ENCODE peak calls at places on chromosome 10, in nine cellular contexts. O is left colon; J is brain pericyte; C is aorta; N is progenitor cell of endocrine pancreas; E is NCI-H2029; B is astrocyte of the spinal cord; Y is CD8-positive, alpha-beta T cell; T is HEK293T. R is an unnamed sample.

GRCh38 chr10:85847085-85847484 is 519.5 kb downstream of the GRID1 start:
- DNase-seq in O (no peak), J (no peak), C (no peak), N (no peak), E (no peak), B (no peak), Y (no peak), T (no peak), R (no peak)

GRCh38 chr10:17406036-17406834 is 48.2 kb downstream of the ST8SIA6 start:
- DNase-seq in O (no peak), J (no peak), C (no peak), N (no peak), E (no peak), B (no peak), Y (no peak), T (no peak), R (no peak)

GRCh38 chr10:106355450-106355849 is 809.1 kb downstream of the SORCS1 start:
- DNase-seq in O (no peak), J (no peak), C (no peak), N (no peak), E (no peak), B (no peak), Y (no peak), T (peak; percentile 15), R (no peak)

GRCh38 chr10:123974406-123974805 is 82.8 kb upstream of the CPXM2 start:
- DNase-seq in O (no peak), J (no peak), C (no peak), N (no peak), E (no peak), B (peak; percentile 39), Y (no peak), T (peak; percentile 68), R (no peak)

GRCh38 chr10:131573256-131574215 is 262.0 kb upstream of the TCERG1L start:
- DNase-seq in O (no peak), J (no peak), C (no peak), N (peak; percentile 6), E (no peak), B (no peak), Y (no peak), T (no peak), R (no peak)

GRCh38 chr10:35758086-35758485 is 116.0 kb upstream of the FZD8 start:
- DNase-seq in O (no peak), J (no peak), C (peak; percentile 75), N (no peak), E (no peak), B (no peak), Y (no peak), T (no peak), R (no peak)

GRCh38 chr10:61792921-61793320 is 108.6 kb upstream of the ARID5B start:
- DNase-seq in O (no peak), J (no peak), C (no peak), N (no peak), E (peak; percentile 37), B (no peak), Y (no peak), T (no peak), R (peak; percentile 4)

GRCh38 chr10:124430077-124430476 is 11.4 kb upstream of the OAT start:
- DNase-seq in O (no peak), J (no peak), C (no peak), N (no peak), E (no peak), B (no peak), Y (no peak), T (no peak), R (no peak)

GRCh38 chr10:14750900-14751575 is 23.7 kb downstream of the FAM107B start:
- DNase-seq in O (peak; percentile 49), J (no peak), C (no peak), N (no peak), E (no peak), B (no peak), Y (no peak), T (no peak), R (no peak)

GRCh38 chr10:35172574-35172973 is 45.9 kb downstream of the CREM start:
- DNase-seq in O (no peak), J (peak; percentile 87), C (no peak), N (no peak), E (no peak), B (peak; percentile 87), Y (no peak), T (no peak), R (no peak)

GRCh38 chr10:77144664-77145063 is 492.9 kb downstream of the KCNMA1 start:
- DNase-seq in O (no peak), J (no peak), C (no peak), N (no peak), E (no peak), B (no peak), Y (no peak), T (no peak), R (no peak)

GRCh38 chr10:2392145-2392812 is 655.0 kb upstream of the ADARB2 start:
- DNase-seq in O (no peak), J (no peak), C (no peak), N (no peak), E (peak; percentile 74), B (no peak), Y (no peak), T (no peak), R (peak; percentile 63)

GRCh38 chr10:90314718-90315117 is 543.1 kb downstream of the HTR7 start:
- DNase-seq in O (no peak), J (no peak), C (no peak), N (no peak), E (no peak), B (no peak), Y (no peak), T (no peak), R (no peak)

GRCh38 chr10:19929466-19930140 is 113.4 kb downstream of the PLXDC2 start:
- DNase-seq in O (no peak), J (no peak), C (no peak), N (no peak), E (no peak), B (peak; percentile 87), Y (no peak), T (no peak), R (no peak)

GRCh38 chr10:73253226-73253557 is 748 bp upstream of the MRPS16 start:
- DNase-seq in O (no peak), J (no peak), C (no peak), N (no peak), E (no peak), B (no peak), Y (no peak), T (peak; percentile 26), R (no peak)

GRCh38 chr10:71632896-71633600 is 86.5 kb downstream of the C10orf105 start:
- DNase-seq in O (no peak), J (no peak), C (no peak), N (no peak), E (no peak), B (no peak), Y (no peak), T (no peak), R (no peak)

GRCh38 chr10:125363776-125364175 is 203.4 kb upstream of the CTBP2 start:
- DNase-seq in O (no peak), J (no peak), C (no peak), N (no peak), E (no peak), B (no peak), Y (no peak), T (no peak), R (no peak)

GRCh38 chr10:117164878-117165556 is 26.9 kb upstream of the VAX1 start:
- DNase-seq in O (no peak), J (no peak), C (no peak), N (no peak), E (no peak), B (no peak), Y (no peak), T (no peak), R (no peak)

GRCh38 chr10:110618206-110618605 is 25.9 kb upstream of the RBM20 start:
- DNase-seq in O (no peak), J (no peak), C (no peak), N (no peak), E (no peak), B (no peak), Y (no peak), T (no peak), R (no peak)

GRCh38 chr10:59508296-59508695 is 145.9 kb upstream of the FAM13C start:
- DNase-seq in O (peak; percentile 54), J (no peak), C (no peak), N (no peak), E (no peak), B (peak; percentile 55), Y (no peak), T (no peak), R (no peak)

GRCh38 chr10:96673318-96674099 is 46.8 kb downstream of the PIK3AP1 start:
- DNase-seq in O (peak; percentile 58), J (no peak), C (peak; percentile 73), N (no peak), E (no peak), B (peak; percentile 79), Y (no peak), T (no peak), R (no peak)

GRCh38 chr10:112779025-112779765 is 170.9 kb upstream of the TCF7L2 start:
- DNase-seq in O (no peak), J (no peak), C (no peak), N (no peak), E (no peak), B (no peak), Y (no peak), T (no peak), R (no peak)

GRCh38 chr10:110007171-110007700 is 548 bp upstream of the ADD3 start:
- DNase-seq in O (peak; percentile 78), J (no peak), C (peak; percentile 82), N (no peak), E (no peak), B (no peak), Y (no peak), T (peak; percentile 46), R (no peak)

GRCh38 chr10:130232361-130233360 is 96.5 kb downstream of the GLRX3 start:
- DNase-seq in O (no peak), J (no peak), C (no peak), N (no peak), E (no peak), B (no peak), Y (no peak), T (no peak), R (no peak)

GRCh38 chr10:117661316-117661715 is 118.8 kb downstream of the EMX2 start:
- DNase-seq in O (no peak), J (no peak), C (no peak), N (no peak), E (no peak), B (no peak), Y (no peak), T (no peak), R (no peak)

GRCh38 chr10:75788394-75789205 is 357.2 kb downstream of the LRMDA start:
- DNase-seq in O (no peak), J (no peak), C (no peak), N (no peak), E (no peak), B (peak; percentile 14), Y (no peak), T (no peak), R (no peak)

GRCh38 chr10:61341008-61341407 is 112.2 kb downstream of the TMEM26 start:
- DNase-seq in O (no peak), J (no peak), C (no peak), N (no peak), E (no peak), B (no peak), Y (no peak), T (no peak), R (no peak)

GRCh38 chr10:113273151-113273876 is 279.5 kb upstream of the HABP2 start:
- DNase-seq in O (no peak), J (no peak), C (peak; percentile 79), N (no peak), E (no peak), B (peak; percentile 5), Y (no peak), T (no peak), R (no peak)

GRCh38 chr10:29127731-29128130 is 161.1 kb upstream of the LYZL1 start:
- DNase-seq in O (no peak), J (no peak), C (no peak), N (no peak), E (no peak), B (no peak), Y (no peak), T (no peak), R (no peak)

GRCh38 chr10:132066186-132066585 is 440 bp downstream of the JAKMIP3 start:
- DNase-seq in O (no peak), J (no peak), C (peak; percentile 24), N (no peak), E (no peak), B (no peak), Y (no peak), T (no peak), R (no peak)

GRCh38 chr10:95411635-95412034 is 120.8 kb upstream of the PDLIM1 start:
- DNase-seq in O (no peak), J (no peak), C (no peak), N (no peak), E (no peak), B (no peak), Y (no peak), T (no peak), R (no peak)

R was measured in NCI-H774.